ENCODE peak calls at places on chromosomes 16 and 17, in eight cellular contexts. B, T, O, V, D, C, W and J are unnamed samples.

GRCh38 chr16:85173981-85174751 is 61.9 kb upstream of the CIBAR2 start:
- DNase-seq in B (no peak), T (no peak), O (peak), V (no peak), D (no peak), C (peak), W (peak), J (no peak)

GRCh38 chr16:63361032-63361624 is 1324.9 kb upstream of the CDH8 start:
- DNase-seq in B (no peak), T (no peak), O (peak), V (no peak), D (peak), C (peak), W (peak), J (no peak)

GRCh38 chr16:54568897-54569807 is 282.6 kb upstream of the IRX3 start:
- DNase-seq in B (no peak), T (no peak), O (no peak), V (no peak), D (no peak), C (no peak), W (no peak), J (no peak)

GRCh38 chr16:56389554-56389953 is 35.8 kb downstream of the AMFR start:
- DNase-seq in B (no peak), T (no peak), O (peak), V (no peak), D (no peak), C (no peak), W (no peak), J (no peak)

GRCh38 chr17:82753516-82753915 is 1.7 kb downstream of the TBCD start:
- DNase-seq in B (no peak), T (no peak), O (no peak), V (no peak), D (no peak), C (no peak), W (no peak), J (no peak)

GRCh38 chr17:7029659-7030058 is 6.2 kb upstream of the SLC16A13 start:
- DNase-seq in B (no peak), T (no peak), O (no peak), V (peak), D (no peak), C (no peak), W (no peak), J (no peak)

GRCh38 chr17:31369266-31369665 is 22.2 kb upstream of the RAB11FIP4 start:
- DNase-seq in B (no peak), T (no peak), O (no peak), V (no peak), D (no peak), C (no peak), W (no peak), J (no peak)

GRCh38 chr16:67477960-67478554 is 2.9 kb downstream of the ATP6V0D1 start:
- DNase-seq in B (no peak), T (no peak), O (no peak), V (no peak), D (no peak), C (no peak), W (no peak), J (no peak)

GRCh38 chr17:80246726-80247125 is 13.9 kb upstream of the RNF213 start:
- DNase-seq in B (no peak), T (no peak), O (no peak), V (no peak), D (no peak), C (no peak), W (no peak), J (no peak)

GRCh38 chr16:57732683-57733082 is 2.9 kb upstream of the KATNB1 start:
- DNase-seq in B (no peak), T (no peak), O (no peak), V (no peak), D (no peak), C (no peak), W (no peak), J (no peak)

GRCh38 chr16:89737341-89738071 is 16.2 kb downstream of the ZNF276 start:
- DNase-seq in B (no peak), T (no peak), O (no peak), V (peak), D (no peak), C (no peak), W (no peak), J (no peak)